ENCODE peak calls at places on chromosomes 4 and X, in five cellular contexts. J, F, D, A and Q are unnamed samples.

GRCh38 chr4:47913858-47914218 is 545 bp downstream of the NFXL1 start:
- DNase-seq in A (peak), D (peak), F (peak), J (peak), Q (peak)

GRCh38 chrX:96386981-96387380 is 297.7 kb upstream of the DIAPH2 start:
- DNase-seq in J (no peak), A (no peak), D (no peak), F (no peak), Q (no peak)

GRCh38 chr4:188092824-188093223 is 16.6 kb downstream of the TRIML2 start:
- DNase-seq in A (no peak), F (no peak), D (no peak), J (no peak), Q (no peak)

GRCh38 chr4:187612211-187612780 is 383.3 kb upstream of the ZFP42 start:
- DNase-seq in A (no peak), D (peak), F (no peak), J (no peak), Q (no peak)

GRCh38 chrX:110992611-110993010 is 103.4 kb upstream of the PAK3 start:
- DNase-seq in J (no peak), A (peak), D (peak), F (no peak), Q (peak)

GRCh38 chr4:97774347-97774989 is 368.8 kb downstream of the STPG2 start:
- DNase-seq in D (no peak), F (no peak), A (no peak), J (no peak), Q (no peak)

GRCh38 chr4:105014242-105015031 is 132.2 kb upstream of the TET2 start:
- DNase-seq in J (no peak), D (no peak), A (no peak), F (no peak), Q (no peak)

GRCh38 chr4:174697896-174698295 is 131.2 kb downstream of the GLRA3 start:
- DNase-seq in D (no peak), J (no peak), A (no peak), F (no peak), Q (no peak)